ENCODE peak calls at places on chromosomes 4 and X, in four cellular contexts. F, A, W and G are unnamed samples.

GRCh38 chr4:106746451-106746850 is 289.7 kb downstream of the DKK2 start:
- DNase-seq in F (no peak), A (no peak), W (no peak), G (peak; percentile 45)

GRCh38 chr4:128159967-128160366 is 98.9 kb downstream of the LARP1B start:
- DNase-seq in F (no peak), A (no peak), W (no peak), G (peak; percentile 82)

GRCh38 chrX:68829594-68830485 is 1.0 kb downstream of the EFNB1 start:
- DNase-seq in F (no peak), A (no peak), W (peak; percentile 70), G (peak; percentile 52)

GRCh38 chr4:92064574-92064973 is 239.2 kb upstream of the GRID2 start:
- DNase-seq in F (no peak), A (no peak), W (no peak), G (no peak)

GRCh38 chr4:144591401-144591800 is 54.6 kb upstream of the HHIP start:
- DNase-seq in F (peak; percentile 59), A (no peak), W (no peak), G (peak; percentile 71)

GRCh38 chr4:52203351-52203750 is 152.2 kb downstream of the SPATA18 start:
- DNase-seq in F (no peak), A (no peak), W (no peak), G (no peak)

GRCh38 chrX:54564942-54565341 is 34.9 kb downstream of the GNL3L start:
- DNase-seq in F (no peak), A (no peak), W (no peak), G (no peak)

GRCh38 chr4:86961605-86962295 is 26.9 kb downstream of the AFF1 start:
- DNase-seq in F (no peak), A (no peak), W (no peak), G (peak; percentile 75)

GRCh38 chr4:101944649-101945048 is 154.1 kb downstream of the BANK1 start:
- DNase-seq in F (peak; percentile 32), A (no peak), W (no peak), G (peak; percentile 5)

GRCh38 chrX:151977923-151978322 is 3.4 kb upstream of the GABRE start:
- DNase-seq in F (no peak), A (no peak), W (no peak), G (no peak)

GRCh38 chr4:100557306-100557705 is 39.5 kb upstream of the EMCN start:
- DNase-seq in F (peak; percentile 17), A (no peak), W (no peak), G (no peak)

GRCh38 chr4:77220841-77221613 is 64.0 kb downstream of the CCNG2 start:
- DNase-seq in F (peak; percentile 42), A (no peak), W (peak; percentile 78), G (peak; percentile 16)

GRCh38 chrX:154019633-154020499 is at the start of gene IRAK1:
- DNase-seq in F (no peak), A (no peak), W (no peak), G (peak; percentile 74)

GRCh38 chrX:137563681-137564651 is 2.0 kb upstream of the ZIC3 start:
- DNase-seq in F (no peak), A (no peak), W (no peak), G (no peak)

GRCh38 chrX:44974462-44974861 is 101.5 kb downstream of the KDM6A start:
- DNase-seq in F (no peak), A (no peak), W (no peak), G (peak; percentile 45)

GRCh38 chr4:38856524-38857337 is at the start of gene TLR6:
- DNase-seq in F (no peak), A (no peak), W (no peak), G (peak; percentile 79)

GRCh38 chr4:53478671-53479456 is 101.4 kb downstream of the FIP1L1 start:
- DNase-seq in F (peak; percentile 100), A (no peak), W (no peak), G (peak; percentile 82)

GRCh38 chrX:15530318-15530717 is 29.7 kb downstream of the BMX start:
- DNase-seq in F (no peak), A (no peak), W (no peak), G (no peak)

GRCh38 chr4:113881256-113881655 is 98.2 kb downstream of the ARSJ start:
- DNase-seq in F (peak; percentile 12), A (no peak), W (no peak), G (peak; percentile 36)

GRCh38 chr4:157808796-157809408 is 363.9 kb downstream of the GASK1B start:
- DNase-seq in F (no peak), A (no peak), W (no peak), G (no peak)

GRCh38 chr4:51895816-51896408 is 53.0 kb downstream of the DCUN1D4 start:
- DNase-seq in F (peak; percentile 10), A (peak; percentile 48), W (no peak), G (peak; percentile 56)

GRCh38 chr4:43763029-43763610 is 685.5 kb downstream of the KCTD8 start:
- DNase-seq in F (no peak), A (no peak), W (no peak), G (peak; percentile 1)

GRCh38 chrX:110732274-110732673 is 63.3 kb downstream of the CHRDL1 start:
- DNase-seq in F (no peak), A (no peak), W (no peak), G (no peak)

GRCh38 chr4:7254736-7255487 is 62.6 kb downstream of the SORCS2 start:
- DNase-seq in F (no peak), A (no peak), W (no peak), G (no peak)